ENCODE peak calls at places on chromosomes 1 and 21, in eight cellular contexts. A, R, Y, N, V, L, Q and X are unnamed samples.

GRCh38 chr1:111643696-111644095 is 24.1 kb downstream of the RAP1A start:
- DNase-seq in A (no peak), R (no peak), Y (no peak), N (no peak), V (no peak), L (no peak), Q (no peak), X (no peak)

GRCh38 chr1:28886731-28887417 is 27.5 kb upstream of the EPB41 start:
- DNase-seq in A (peak; percentile 89), R (peak; percentile 87), Y (peak; percentile 62), N (peak; percentile 39), V (peak; percentile 86), L (peak; percentile 94), Q (peak; percentile 97), X (peak; percentile 87)

GRCh38 chr1:153616144-153616884 is at the start of gene S100A14:
- DNase-seq in A (peak; percentile 55), R (no peak), Y (no peak), N (no peak), V (no peak), L (no peak), Q (peak; percentile 38), X (no peak)

GRCh38 chr1:63622847-63623566 is 29.8 kb downstream of the PGM1 start:
- DNase-seq in A (no peak), R (no peak), Y (peak; percentile 52), N (peak; percentile 1), V (no peak), L (no peak), Q (no peak), X (no peak)

GRCh38 chr1:16145030-16145987 is 10.6 kb downstream of the EPHA2 start:
- DNase-seq in A (peak; percentile 92), R (peak; percentile 37), Y (peak; percentile 84), N (peak; percentile 44), V (no peak), L (no peak), Q (no peak), X (peak; percentile 38)

GRCh38 chr1:179046808-179047636 is 21.3 kb downstream of the FAM20B start:
- DNase-seq in A (no peak), R (no peak), Y (no peak), N (no peak), V (no peak), L (no peak), Q (no peak), X (no peak)

GRCh38 chr1:20847619-20848080 is 60.5 kb upstream of the HP1BP3 start:
- DNase-seq in A (no peak), R (no peak), Y (no peak), N (no peak), V (no peak), L (no peak), Q (no peak), X (no peak)

GRCh38 chr21:34946385-34947121 is 102.5 kb downstream of the RUNX1 start:
- DNase-seq in A (no peak), R (no peak), Y (no peak), N (no peak), V (no peak), L (no peak), Q (no peak), X (no peak)

GRCh38 chr1:41665962-41666917 is 181.8 kb upstream of the EDN2 start:
- DNase-seq in A (peak; percentile 11), R (no peak), Y (no peak), N (no peak), V (no peak), L (no peak), Q (no peak), X (no peak)

GRCh38 chr1:9280015-9280860 is 12.5 kb upstream of the SPSB1 start:
- DNase-seq in A (no peak), R (no peak), Y (no peak), N (no peak), V (no peak), L (no peak), Q (no peak), X (no peak)

GRCh38 chr1:100360790-100361232 is 8.5 kb downstream of the CDC14A start:
- DNase-seq in A (peak; percentile 67), R (no peak), Y (no peak), N (peak; percentile 10), V (no peak), L (no peak), Q (no peak), X (no peak)

GRCh38 chr21:35895598-35895997 is 164.7 kb downstream of the SETD4 start:
- DNase-seq in A (no peak), R (no peak), Y (no peak), N (no peak), V (no peak), L (no peak), Q (no peak), X (no peak)

GRCh38 chr1:157450106-157450505 is 102.2 kb downstream of the FCRL5 start:
- DNase-seq in A (no peak), R (no peak), Y (no peak), N (no peak), V (no peak), L (no peak), Q (peak; percentile 77), X (no peak)

GRCh38 chr1:117546467-117546866 is 59.4 kb upstream of the TENT5C start:
- DNase-seq in A (no peak), R (no peak), Y (no peak), N (no peak), V (no peak), L (no peak), Q (no peak), X (no peak)

GRCh38 chr21:41571938-41572510 is 64.1 kb upstream of the TMPRSS2 start:
- DNase-seq in A (no peak), R (no peak), Y (no peak), N (no peak), V (no peak), L (no peak), Q (no peak), X (no peak)

GRCh38 chr1:201016943-201017827 is 6.3 kb downstream of the KIF21B start:
- DNase-seq in A (no peak), R (no peak), Y (no peak), N (no peak), V (no peak), L (no peak), Q (peak; percentile 82), X (no peak)

GRCh38 chr21:31941694-31942093 is 68.9 kb downstream of the HUNK start:
- DNase-seq in A (no peak), R (no peak), Y (no peak), N (no peak), V (no peak), L (no peak), Q (no peak), X (no peak)

GRCh38 chr1:110787328-110788071 is 85.4 kb upstream of the CD53 start:
- DNase-seq in A (no peak), R (no peak), Y (no peak), N (no peak), V (peak; percentile 4), L (no peak), Q (no peak), X (no peak)

GRCh38 chr1:5945445-5945844 is 46.8 kb downstream of the NPHP4 start:
- DNase-seq in A (no peak), R (no peak), Y (no peak), N (no peak), V (no peak), L (no peak), Q (no peak), X (no peak)

GRCh38 chr1:185260611-185261010 is 56.4 kb downstream of the IVNS1ABP start:
- DNase-seq in A (no peak), R (no peak), Y (no peak), N (no peak), V (no peak), L (no peak), Q (no peak), X (no peak)

GRCh38 chr1:21927531-21928237 is 9.4 kb downstream of the HSPG2 start:
- DNase-seq in A (peak; percentile 86), R (no peak), Y (no peak), N (no peak), V (no peak), L (no peak), Q (no peak), X (no peak)

GRCh38 chr1:227910506-227910905 is 37.2 kb downstream of the WNT9A start:
- DNase-seq in A (peak; percentile 9), R (no peak), Y (no peak), N (no peak), V (no peak), L (no peak), Q (no peak), X (no peak)

GRCh38 chr1:45796381-45796780 is 7.0 kb upstream of the MAST2 start:
- DNase-seq in A (no peak), R (no peak), Y (no peak), N (no peak), V (no peak), L (no peak), Q (no peak), X (no peak)

GRCh38 chr21:42527489-42528158 is 14.0 kb downstream of the SLC37A1 start:
- DNase-seq in A (no peak), R (no peak), Y (no peak), N (no peak), V (peak; percentile 17), L (no peak), Q (no peak), X (peak; percentile 24)

GRCh38 chr1:27864264-27864895 is 8.0 kb upstream of the THEMIS2 start:
- DNase-seq in A (peak; percentile 48), R (no peak), Y (no peak), N (no peak), V (no peak), L (no peak), Q (no peak), X (no peak)

GRCh38 chr1:110148961-110149360 is 1.3 kb upstream of the SLC6A17 start:
- DNase-seq in A (no peak), R (no peak), Y (no peak), N (no peak), V (no peak), L (no peak), Q (no peak), X (no peak)

GRCh38 chr21:14987370-14988170 is 77.2 kb downstream of the NRIP1 start:
- DNase-seq in A (no peak), R (no peak), Y (no peak), N (no peak), V (no peak), L (no peak), Q (no peak), X (no peak)

GRCh38 chr1:184272178-184272866 is 114.5 kb upstream of the C1orf21 start:
- DNase-seq in A (no peak), R (no peak), Y (no peak), N (no peak), V (no peak), L (no peak), Q (no peak), X (peak; percentile 43)

GRCh38 chr1:244062136-244062535 is 11.1 kb downstream of the ZBTB18 start:
- DNase-seq in A (no peak), R (no peak), Y (no peak), N (no peak), V (no peak), L (no peak), Q (no peak), X (no peak)